ENCODE peak calls at places on chromosomes 13 and 19, in five cellular contexts. U is mesenchymal stem cell, G is small intestine, O is transverse colon, L is right cardiac atrium. S is an unnamed sample.

GRCh38 chr19:38917921-38918491 is 6.0 kb upstream of the CCER2 start:
- DNase-seq in U (peak; percentile 18), O (no peak), L (no peak), G (peak; percentile 61), S (peak; percentile 30)

GRCh38 chr13:33262069-33262487 is 23.5 kb downstream of the STARD13 start:
- DNase-seq in L (peak; percentile 37), G (peak; percentile 54), O (peak; percentile 39), U (no peak), S (peak; percentile 56)

GRCh38 chr19:35293733-35294309 is 1.9 kb downstream of the MAG start:
- DNase-seq in L (no peak), G (no peak), O (no peak), U (no peak), S (no peak)

GRCh38 chr13:100789481-100789880 is 114.9 kb upstream of the TMTC4 start:
- DNase-seq in L (peak; percentile 37), U (peak; percentile 61), G (no peak), O (no peak), S (no peak)

GRCh38 chr19:7480975-7481265 is 7.9 kb downstream of the PEX11G start:
- DNase-seq in U (no peak), L (peak; percentile 72), O (no peak), G (peak; percentile 20), S (no peak)

GRCh38 chr13:28313579-28313978 is 175.2 kb downstream of the PAN3 start:
- DNase-seq in U (peak; percentile 36), O (no peak), L (no peak), G (no peak), S (peak; percentile 78)

GRCh38 chr13:105920375-105920774 is 615.1 kb downstream of the EFNB2 start:
- DNase-seq in U (peak; percentile 88), O (peak; percentile 21), L (no peak), G (peak; percentile 63), S (peak; percentile 71)

GRCh38 chr13:73190477-73190876 is 131.7 kb downstream of the KLF5 start:
- DNase-seq in U (no peak), G (no peak), O (no peak), L (no peak), S (no peak)

GRCh38 chr13:75296651-75297050 is 185.3 kb downstream of the TBC1D4 start:
- DNase-seq in L (no peak), O (no peak), G (no peak), U (no peak), S (no peak)

GRCh38 chr19:2524840-2525723 is 49.2 kb downstream of the GADD45B start:
- DNase-seq in G (no peak), O (no peak), U (peak; percentile 84), L (peak; percentile 72), S (peak; percentile 57)

GRCh38 chr19:13095934-13096890 is 6.4 kb downstream of the LYL1 start:
- DNase-seq in L (peak; percentile 76), U (peak; percentile 36), O (no peak), G (no peak), S (no peak)

GRCh38 chr19:18697680-18698079 is 14.2 kb downstream of the CRTC1 start:
- DNase-seq in L (peak; percentile 71), U (no peak), G (peak; percentile 65), O (peak; percentile 46), S (no peak)

GRCh38 chr19:51702103-51702753 is 9.1 kb downstream of the SPACA6 start:
- DNase-seq in G (peak; percentile 25), L (peak; percentile 95), U (peak; percentile 46), O (peak; percentile 84), S (peak; percentile 42)
- H3K4me3 ChIP-seq in G (no peak overlapping the region), L (no peak overlapping the region), U (no peak overlapping the region), O (no peak overlapping the region), S (no peak overlapping the region)

GRCh38 chr13:52446265-52446664 is 4.2 kb downstream of the VPS36 start:
- DNase-seq in O (no peak), G (no peak), L (no peak), U (no peak), S (peak; percentile 65)

GRCh38 chr13:52449323-52450011 is 967 bp downstream of the VPS36 start:
- DNase-seq in O (no peak), U (peak; percentile 19), G (peak; percentile 75), L (no peak), S (peak; percentile 10)

GRCh38 chr13:52450012-52450792 is at the start of gene VPS36:
- DNase-seq in L (peak; percentile 99), O (peak; percentile 98), U (peak; percentile 92), G (peak; percentile 95), S (peak; percentile 95)

GRCh38 chr13:52447354-52447753 is 3.1 kb downstream of the VPS36 start:
- DNase-seq in G (no peak), U (no peak), O (no peak), L (no peak), S (no peak)

DNA sequence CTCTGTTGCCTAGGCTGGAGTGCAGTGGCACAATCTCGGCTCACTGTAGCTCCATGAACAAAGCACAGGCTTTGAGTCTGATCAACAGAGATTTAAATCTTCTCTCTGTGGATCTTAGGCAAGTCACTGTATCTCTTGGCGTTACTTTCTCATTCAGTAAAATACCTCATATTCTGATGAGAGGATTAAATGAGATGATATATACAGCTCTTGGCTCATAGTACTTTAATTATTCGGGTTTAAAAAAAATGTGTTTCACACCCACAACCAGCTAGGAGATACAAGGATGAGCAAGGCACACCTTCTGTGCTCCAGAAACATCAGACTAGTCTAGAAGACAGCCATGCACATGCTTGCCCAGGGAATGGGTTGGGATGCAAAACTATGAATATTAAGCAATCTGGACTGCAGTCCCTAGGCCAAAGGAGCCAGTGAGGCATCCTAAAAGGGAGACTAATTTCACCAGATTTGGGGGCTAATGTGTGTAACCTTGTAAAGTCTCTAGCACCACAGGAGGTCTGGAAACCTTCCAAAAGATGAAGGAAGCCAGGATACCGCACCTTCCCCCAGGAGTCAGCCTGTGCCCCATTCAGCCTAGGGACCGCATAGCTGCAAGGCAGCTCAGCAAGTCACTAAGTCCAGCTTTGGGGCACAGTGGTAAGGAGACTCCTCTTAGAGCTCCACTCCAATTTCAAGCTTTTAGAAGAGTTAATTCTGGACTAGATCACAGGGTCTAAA is 2.5 kb downstream of the VPS36 start:
- DNase-seq in L (no peak), G (no peak), O (no peak), U (no peak), S (no peak)
- H3K4me3 ChIP-seq in L (no peak overlapping the region), G (no peak overlapping the region), O (no peak overlapping the region), U (peak overlapping the region; percentile 81), S (peak overlapping the region; percentile 5)

GRCh38 chr19:56372281-56372680 is 21.1 kb downstream of the ZNF582 start:
- DNase-seq in L (no peak), U (no peak), O (no peak), G (no peak), S (no peak)
- H3K4me3 ChIP-seq in L (no peak overlapping the region), U (peak overlapping the region; percentile 47), O (no peak overlapping the region), G (no peak overlapping the region), S (no peak overlapping the region)

DNA sequence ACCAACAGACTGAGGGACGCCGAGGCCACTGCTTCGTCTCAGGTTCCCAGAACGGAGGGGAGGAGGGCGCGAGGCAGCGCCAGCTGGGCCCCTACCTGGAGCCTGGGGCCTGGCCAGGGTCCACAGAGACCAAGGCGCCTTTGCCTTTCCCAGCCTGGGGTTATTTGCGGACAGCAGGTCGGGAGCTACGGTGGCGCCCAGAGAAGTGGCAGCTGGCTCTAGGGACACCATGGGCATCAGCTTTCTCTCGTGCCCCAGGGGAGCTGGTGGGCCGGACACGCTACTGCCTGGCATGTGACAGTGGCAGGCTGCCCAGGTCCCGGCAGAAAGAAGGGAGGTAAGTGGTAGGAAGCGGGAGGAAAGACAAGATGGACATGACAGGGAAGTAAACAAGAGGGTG is 19.0 kb downstream of the AKT2 start:
- DNase-seq in O (no peak), G (no peak), L (peak; percentile 85), U (no peak), S (no peak)
- H3K4me3 ChIP-seq in O (no peak overlapping the region), G (no peak overlapping the region), L (no peak overlapping the region), U (no peak overlapping the region), S (no peak overlapping the region)

S was measured in fibroblast of villous mesenchyme.